ENCODE peak calls at places on chromosomes 6 and 20, in four cellular contexts. K, Y, S and E are unnamed samples.
A peak's percentile ranks its signal among the peaks of the same experiment; 100 is the strongest.

GRCh38 chr20:63315240-63315981 is 22.4 kb downstream of the COL20A1 start:
- DNase-seq in S (no peak), Y (no peak), K (no peak), E (no peak)

GRCh38 chr6:24330137-24330732 is 27.6 kb downstream of the DCDC2 start:
- DNase-seq in K (no peak), S (no peak), Y (no peak), E (no peak)

GRCh38 chr6:4134841-4135664 is at the start of gene ECI2:
- DNase-seq in Y (peak; percentile 68), S (peak; percentile 70), K (peak; percentile 83), E (no peak)

GRCh38 chr6:137780447-137781034 is 86.5 kb upstream of the TNFAIP3 start:
- DNase-seq in S (no peak), K (no peak), Y (no peak), E (no peak)

GRCh38 chr20:11912013-11912663 is 5.6 kb upstream of the BTBD3 start:
- DNase-seq in S (peak; percentile 39), K (peak; percentile 29), Y (no peak), E (no peak)

GRCh38 chr6:2839982-2840793 is 1.5 kb downstream of the SERPINB1 start:
- DNase-seq in K (no peak), Y (no peak), S (peak; percentile 39), E (no peak)

GRCh38 chr6:148926478-148926877 is 179.6 kb downstream of the UST start:
- DNase-seq in S (peak; percentile 33), K (no peak), Y (no peak), E (no peak)

GRCh38 chr20:50313223-50313820 is 122.7 kb downstream of the CEBPB start:
- DNase-seq in Y (no peak), S (no peak), K (no peak), E (no peak)

GRCh38 chr6:51550243-51550642 is 537.2 kb downstream of the PKHD1 start:
- DNase-seq in S (no peak), Y (no peak), K (no peak), E (no peak)

GRCh38 chr6:117167520-117168271 is 97.7 kb upstream of the VGLL2 start:
- DNase-seq in K (peak; percentile 48), S (no peak), Y (no peak), E (no peak)

GRCh38 chr6:108531332-108531731 is 29.4 kb upstream of the FOXO3 start:
- DNase-seq in K (peak; percentile 55), S (no peak), Y (no peak), E (no peak)

GRCh38 chr6:34663887-34664269 is 32.7 kb downstream of the ILRUN start:
- DNase-seq in Y (no peak), K (no peak), S (peak; percentile 28), E (no peak)

GRCh38 chr20:44738779-44739477 is 6.7 kb upstream of the KCNK15 start:
- DNase-seq in Y (peak; percentile 66), S (peak; percentile 71), K (peak; percentile 93), E (peak; percentile 44)

GRCh38 chr6:16130932-16131387 is 2.1 kb downstream of the MYLIP start:
- DNase-seq in K (peak; percentile 80), Y (peak; percentile 63), S (peak; percentile 88), E (peak; percentile 44)

GRCh38 chr20:25287631-25288290 is 39.9 kb downstream of the PYGB start:
- DNase-seq in S (no peak), Y (no peak), K (no peak), E (no peak)

GRCh38 chr20:57267158-57267821 is 849 bp upstream of the BMP7 start:
- DNase-seq in Y (no peak), S (no peak), K (no peak), E (no peak)

GRCh38 chr6:37550436-37550835 is 50.7 kb upstream of the CCDC167 start:
- DNase-seq in K (no peak), Y (no peak), S (peak; percentile 59), E (no peak)

GRCh38 chr6:5999688-6000608 is 6.8 kb downstream of the NRN1 start:
- DNase-seq in Y (peak; percentile 11), S (no peak), K (peak; percentile 51), E (no peak)

GRCh38 chr6:372336-372911 is 19.1 kb upstream of the IRF4 start:
- DNase-seq in S (no peak), K (no peak), Y (no peak), E (no peak)

GRCh38 chr6:158174514-158174913 is 6.4 kb downstream of the GTF2H5 start:
- DNase-seq in K (no peak), Y (no peak), S (peak; percentile 94), E (peak; percentile 88)

GRCh38 chr6:7132398-7132797 is 24.6 kb downstream of the RREB1 start:
- DNase-seq in K (no peak), Y (no peak), S (no peak), E (no peak)

GRCh38 chr6:135212020-135212806 is 31.1 kb downstream of the MYB start:
- DNase-seq in Y (no peak), S (peak; percentile 64), K (no peak), E (no peak)

GRCh38 chr6:135323202-135323668 is 142.1 kb downstream of the MYB start:
- DNase-seq in Y (no peak), S (no peak), K (no peak), E (no peak)

GRCh38 chr6:3607171-3607570 is 144.3 kb downstream of the PXDC1 start:
- DNase-seq in K (no peak), Y (no peak), S (no peak), E (no peak)

GRCh38 chr6:100078509-100078908 is 84.5 kb upstream of the MCHR2 start:
- DNase-seq in S (peak; percentile 58), K (peak; percentile 83), Y (no peak), E (no peak)

GRCh38 chr6:149264629-149265028 is 52.9 kb upstream of the TAB2 start:
- DNase-seq in S (no peak), K (no peak), Y (no peak), E (no peak)

GRCh38 chr6:21053612-21054011 is 519.4 kb downstream of the CDKAL1 start:
- DNase-seq in K (no peak), Y (no peak), S (peak; percentile 42), E (no peak)

GRCh38 chr6:148747493-148748160 is 797 bp downstream of the UST start:
- DNase-seq in Y (peak; percentile 16), K (peak; percentile 89), S (peak; percentile 68), E (no peak)

GRCh38 chr6:136641166-136641565 is 90.9 kb upstream of the MAP7 start:
- DNase-seq in S (no peak), K (no peak), Y (no peak), E (no peak)

GRCh38 chr20:59403261-59403961 is 103.0 kb downstream of the EDN3 start:
- DNase-seq in S (peak; percentile 12), K (peak; percentile 75), Y (peak; percentile 21), E (no peak)

GRCh38 chr6:149884215-149884614 is 13.7 kb downstream of the RAET1E start:
- DNase-seq in S (peak; percentile 68), K (peak; percentile 85), Y (no peak), E (no peak)

GRCh38 chr6:69775941-69776340 is 20.9 kb downstream of the LMBRD1 start:
- DNase-seq in Y (no peak), K (no peak), S (no peak), E (no peak)

GRCh38 chr6:28008053-28008452 is 51.0 kb downstream of the OR2B6 start:
- DNase-seq in S (no peak), K (no peak), Y (no peak), E (no peak)

GRCh38 chr6:88480822-88481221 is 314.7 kb upstream of the CNR1 start:
- DNase-seq in S (no peak), Y (no peak), K (no peak), E (no peak)

GRCh38 chr6:35046862-35047261 is 94.3 kb downstream of the TCP11 start:
- DNase-seq in K (no peak), Y (no peak), S (peak; percentile 33), E (no peak)

GRCh38 chr6:18118330-18118729 is 4.1 kb downstream of the NHLRC1 start:
- DNase-seq in S (peak; percentile 21), Y (no peak), K (no peak), E (no peak)

GRCh38 chr6:18122128-18123093 is at the start of gene NHLRC1:
- DNase-seq in Y (peak; percentile 87), K (peak; percentile 92), S (peak; percentile 96), E (peak; percentile 57)

GRCh38 chr6:18119236-18119635 is 3.2 kb downstream of the NHLRC1 start:
- DNase-seq in K (no peak), S (no peak), Y (no peak), E (no peak)

GRCh38 chr6:18126116-18126515 is 3.6 kb upstream of the NHLRC1 start:
- DNase-seq in Y (no peak), S (peak; percentile 35), K (no peak), E (no peak)

DNA sequence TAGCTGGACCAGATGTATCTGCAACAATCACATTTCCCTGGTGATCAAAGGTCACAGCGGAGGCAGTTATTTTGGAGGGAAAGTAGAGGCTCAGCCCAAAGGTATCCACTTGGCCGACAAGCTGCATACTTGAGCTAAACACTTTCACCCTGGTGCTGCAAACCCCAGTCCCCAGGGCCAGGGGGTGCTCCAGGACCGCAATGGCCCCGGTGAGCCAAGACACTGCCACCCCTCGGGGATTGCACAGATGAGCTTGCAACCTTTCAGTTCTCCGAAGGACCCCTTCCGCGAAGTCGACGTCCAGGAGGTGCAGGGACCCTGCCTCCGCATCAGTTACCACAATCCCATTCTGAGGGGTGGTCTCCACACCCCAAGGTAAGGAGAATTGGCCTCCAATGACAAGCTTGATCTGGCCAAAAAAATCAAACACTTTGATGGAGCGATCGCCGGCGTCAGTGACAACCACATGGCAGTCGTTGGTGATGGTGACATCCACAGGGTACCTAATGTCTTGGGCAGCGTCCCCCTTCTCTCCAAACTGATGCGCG is 823 bp downstream of the NHLRC1 start:
- DNase-seq in S (no peak), K (peak; percentile 68), Y (no peak), E (no peak)
- TF ChIP-seq CTCF in S (no peak), K (peak; percentile 83), Y (no peak), E (no peak)

GRCh38 chr6:32169211-32169610 is 4.8 kb downstream of the EGFL8 start:
- DNase-seq in Y (no peak), K (no peak), S (no peak), E (no peak)
- TF ChIP-seq CTCF in Y (no peak), K (peak; percentile 24), S (no peak), E (no peak)

GRCh38 chr6:89792881-89793280 is 26.7 kb downstream of the MDN1 start:
- DNase-seq in S (peak; percentile 23), K (peak; percentile 58), Y (no peak), E (no peak)
- TF ChIP-seq CTCF in S (peak; percentile 27), K (peak; percentile 64), Y (no peak), E (peak; percentile 35)

DNA sequence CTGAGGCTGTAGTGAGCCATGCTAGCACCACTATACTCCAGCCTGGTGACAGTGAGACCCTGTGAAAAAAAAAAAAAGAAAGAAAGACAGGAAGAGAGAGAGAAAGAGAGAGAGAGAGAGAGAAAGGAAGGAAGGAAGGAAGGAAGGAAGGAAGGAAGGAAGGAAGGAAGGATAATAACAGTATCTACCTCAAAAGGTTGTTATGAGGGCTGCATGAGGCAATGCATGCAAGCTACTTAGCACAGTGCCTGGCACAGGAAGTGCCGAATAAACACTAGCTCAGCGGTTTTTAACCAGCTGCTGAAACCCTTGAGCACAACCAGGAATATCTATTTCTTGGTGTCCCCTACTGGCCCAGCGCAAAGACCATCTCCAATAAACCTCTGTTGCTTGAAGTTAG is 62.3 kb upstream of the TBC1D7 start:
- DNase-seq in S (no peak), Y (no peak), K (no peak), E (no peak)
- TF ChIP-seq CTCF in S (no peak), Y (no peak), K (no peak), E (no peak)